ENCODE peak calls at places on chromosomes 5 and 9, in six cellular contexts. One of them, this sample, is unnamed.

GRCh38 chr5:33762859-33763258 is 128.9 kb downstream of the ADAMTS12 start:
- DNase-seq in memory B cell: no peak
- DNase-seq in neural progenitor cell: no peak
- DNase-seq in COLO829: no peak
- DNase-seq in C1 segment of cervical spinal cord: no peak
- DNase-seq in iPS DF 19.7: no peak
- DNase-seq in this sample: no peak

GRCh38 chr5:160071521-160072299 is 47.5 kb downstream of the PWWP2A start:
- DNase-seq in memory B cell: no peak
- DNase-seq in neural progenitor cell: no peak
- DNase-seq in COLO829: no peak
- DNase-seq in C1 segment of cervical spinal cord: no peak
- DNase-seq in iPS DF 19.7: no peak
- DNase-seq in this sample: no peak

GRCh38 chr5:175889910-175890684 is 18.7 kb downstream of the CPLX2 start:
- DNase-seq in memory B cell: no peak
- DNase-seq in neural progenitor cell: no peak
- DNase-seq in COLO829: no peak
- DNase-seq in C1 segment of cervical spinal cord: no peak
- DNase-seq in iPS DF 19.7: no peak
- DNase-seq in this sample: no peak

GRCh38 chr9:131554088-131554864 is 9.0 kb downstream of the PRRT1B start:
- DNase-seq in memory B cell: no peak
- DNase-seq in neural progenitor cell: no peak
- DNase-seq in COLO829: no peak
- DNase-seq in C1 segment of cervical spinal cord: no peak
- DNase-seq in iPS DF 19.7: peak; percentile 64
- DNase-seq in this sample: peak; percentile 76

GRCh38 chr5:173035904-173036707 is 20.0 kb upstream of the CREBRF start:
- DNase-seq in memory B cell: no peak
- DNase-seq in neural progenitor cell: no peak
- DNase-seq in COLO829: no peak
- DNase-seq in C1 segment of cervical spinal cord: no peak
- DNase-seq in iPS DF 19.7: no peak
- DNase-seq in this sample: no peak

GRCh38 chr5:36363101-36363500 is 61.4 kb upstream of the RANBP3L start:
- DNase-seq in memory B cell: no peak
- DNase-seq in neural progenitor cell: peak; percentile 14
- DNase-seq in COLO829: no peak
- DNase-seq in C1 segment of cervical spinal cord: no peak
- DNase-seq in iPS DF 19.7: peak; percentile 20
- DNase-seq in this sample: peak; percentile 42

GRCh38 chr9:121763131-121763530 is 111.7 kb downstream of the DAB2IP start:
- DNase-seq in memory B cell: no peak
- DNase-seq in neural progenitor cell: no peak
- DNase-seq in COLO829: no peak
- DNase-seq in C1 segment of cervical spinal cord: no peak
- DNase-seq in iPS DF 19.7: no peak
- DNase-seq in this sample: no peak

GRCh38 chr5:17314907-17315471 is 97.6 kb downstream of the BASP1 start:
- DNase-seq in memory B cell: no peak
- DNase-seq in neural progenitor cell: no peak
- DNase-seq in COLO829: no peak
- DNase-seq in C1 segment of cervical spinal cord: no peak
- DNase-seq in iPS DF 19.7: no peak
- DNase-seq in this sample: no peak

GRCh38 chr9:113511856-113512761 is 48.6 kb downstream of the RGS3 start:
- DNase-seq in memory B cell: no peak
- DNase-seq in neural progenitor cell: peak; percentile 60
- DNase-seq in COLO829: no peak
- DNase-seq in C1 segment of cervical spinal cord: no peak
- DNase-seq in iPS DF 19.7: no peak
- DNase-seq in this sample: no peak

GRCh38 chr9:110252509-110253139 is 3.7 kb downstream of the TXN start:
- DNase-seq in memory B cell: no peak
- DNase-seq in neural progenitor cell: no peak
- DNase-seq in COLO829: no peak
- DNase-seq in C1 segment of cervical spinal cord: no peak
- DNase-seq in iPS DF 19.7: no peak
- DNase-seq in this sample: no peak

GRCh38 chr5:1000329-1000728 is 8.3 kb upstream of the NKD2 start:
- DNase-seq in memory B cell: no peak
- DNase-seq in neural progenitor cell: no peak
- DNase-seq in COLO829: no peak
- DNase-seq in C1 segment of cervical spinal cord: no peak
- DNase-seq in iPS DF 19.7: no peak
- DNase-seq in this sample: no peak

GRCh38 chr9:5587024-5587423 is 41.9 kb upstream of the RIC1 start:
- DNase-seq in memory B cell: no peak
- DNase-seq in neural progenitor cell: no peak
- DNase-seq in COLO829: no peak
- DNase-seq in C1 segment of cervical spinal cord: no peak
- DNase-seq in iPS DF 19.7: no peak
- DNase-seq in this sample: no peak

GRCh38 chr9:137387034-137387890 is 35.7 kb downstream of the EXD3 start:
- DNase-seq in memory B cell: no peak
- DNase-seq in neural progenitor cell: peak; percentile 1
- DNase-seq in COLO829: no peak
- DNase-seq in C1 segment of cervical spinal cord: no peak
- DNase-seq in iPS DF 19.7: no peak
- DNase-seq in this sample: no peak

GRCh38 chr9:135108801-135109500 is 21.5 kb downstream of the OLFM1 start:
- DNase-seq in memory B cell: no peak
- DNase-seq in neural progenitor cell: no peak
- DNase-seq in COLO829: no peak
- DNase-seq in C1 segment of cervical spinal cord: no peak
- DNase-seq in iPS DF 19.7: no peak
- DNase-seq in this sample: no peak

GRCh38 chr9:91771027-91771426 is 179.0 kb downstream of the ROR2 start:
- DNase-seq in memory B cell: no peak
- DNase-seq in neural progenitor cell: peak; percentile 35
- DNase-seq in COLO829: no peak
- DNase-seq in C1 segment of cervical spinal cord: no peak
- DNase-seq in iPS DF 19.7: no peak
- DNase-seq in this sample: peak; percentile 51

GRCh38 chr5:126912607-126913006 is 117.8 kb downstream of the MARCHF3 start:
- DNase-seq in memory B cell: no peak
- DNase-seq in neural progenitor cell: no peak
- DNase-seq in COLO829: no peak
- DNase-seq in C1 segment of cervical spinal cord: no peak
- DNase-seq in iPS DF 19.7: no peak
- DNase-seq in this sample: no peak

GRCh38 chr9:105877719-105878118 is 183.4 kb downstream of the TMEM38B start:
- DNase-seq in memory B cell: no peak
- DNase-seq in neural progenitor cell: peak; percentile 12
- DNase-seq in COLO829: no peak
- DNase-seq in C1 segment of cervical spinal cord: no peak
- DNase-seq in iPS DF 19.7: no peak
- DNase-seq in this sample: no peak

GRCh38 chr5:8943301-8943700 is 602.6 kb downstream of the SEMA5A start:
- DNase-seq in memory B cell: no peak
- DNase-seq in neural progenitor cell: no peak
- DNase-seq in COLO829: no peak
- DNase-seq in C1 segment of cervical spinal cord: no peak
- DNase-seq in iPS DF 19.7: no peak
- DNase-seq in this sample: no peak

GRCh38 chr9:33619666-33620404 is 95.8 kb downstream of the ANKRD18B start:
- DNase-seq in memory B cell: no peak
- DNase-seq in neural progenitor cell: no peak
- DNase-seq in COLO829: peak; percentile 36
- DNase-seq in C1 segment of cervical spinal cord: no peak
- DNase-seq in iPS DF 19.7: no peak
- DNase-seq in this sample: no peak

This sample was measured in H9.